ENCODE peak calls at places on chromosomes 3 and 15, in seven cellular contexts. One of them, this sample, is unnamed.

GRCh38 chr3:8651418-8652322 is 7.1 kb upstream of the SSUH2 start:
- DNase-seq in lower lobe of right lung: no peak
- DNase-seq in non-pigmented ciliary epithelial cell: no peak
- DNase-seq in GF-D8: no peak
- DNase-seq in Peyer's patch: no peak
- DNase-seq in hypothalamus: no peak
- DNase-seq in CD4-positive, CD25-positive, alpha-beta regulatory T cell: no peak
- DNase-seq in this sample: no peak

GRCh38 chr3:144295619-144296018 is 324.0 kb downstream of the DIPK2A start:
- DNase-seq in lower lobe of right lung: no peak
- DNase-seq in non-pigmented ciliary epithelial cell: no peak
- DNase-seq in GF-D8: no peak
- DNase-seq in Peyer's patch: no peak
- DNase-seq in hypothalamus: no peak
- DNase-seq in CD4-positive, CD25-positive, alpha-beta regulatory T cell: no peak
- DNase-seq in this sample: no peak

GRCh38 chr15:73575636-73576247 is 57.4 kb downstream of the NPTN start:
- DNase-seq in lower lobe of right lung: peak
- DNase-seq in non-pigmented ciliary epithelial cell: no peak
- DNase-seq in GF-D8: no peak
- DNase-seq in Peyer's patch: no peak
- DNase-seq in hypothalamus: no peak
- DNase-seq in CD4-positive, CD25-positive, alpha-beta regulatory T cell: no peak
- DNase-seq in this sample: no peak

GRCh38 chr3:175932586-175932985 is 1073.5 kb downstream of the NAALADL2 start:
- DNase-seq in lower lobe of right lung: no peak
- DNase-seq in non-pigmented ciliary epithelial cell: no peak
- DNase-seq in GF-D8: no peak
- DNase-seq in Peyer's patch: no peak
- DNase-seq in hypothalamus: no peak
- DNase-seq in CD4-positive, CD25-positive, alpha-beta regulatory T cell: no peak
- DNase-seq in this sample: no peak

GRCh38 chr3:149207475-149207874 is 14.2 kb downstream of the CP start:
- DNase-seq in lower lobe of right lung: no peak
- DNase-seq in non-pigmented ciliary epithelial cell: no peak
- DNase-seq in GF-D8: no peak
- DNase-seq in Peyer's patch: no peak
- DNase-seq in hypothalamus: no peak
- DNase-seq in CD4-positive, CD25-positive, alpha-beta regulatory T cell: no peak
- DNase-seq in this sample: no peak

GRCh38 chr15:57149196-57149595 is 227.1 kb upstream of the CGNL1 start:
- DNase-seq in lower lobe of right lung: no peak
- DNase-seq in non-pigmented ciliary epithelial cell: no peak
- DNase-seq in GF-D8: no peak
- DNase-seq in Peyer's patch: no peak
- DNase-seq in hypothalamus: no peak
- DNase-seq in CD4-positive, CD25-positive, alpha-beta regulatory T cell: no peak
- DNase-seq in this sample: no peak

GRCh38 chr3:51750878-51751277 is 28.2 kb downstream of the IQCF6 start:
- DNase-seq in lower lobe of right lung: no peak
- DNase-seq in non-pigmented ciliary epithelial cell: no peak
- DNase-seq in GF-D8: no peak
- DNase-seq in Peyer's patch: no peak
- DNase-seq in hypothalamus: no peak
- DNase-seq in CD4-positive, CD25-positive, alpha-beta regulatory T cell: no peak
- DNase-seq in this sample: no peak

GRCh38 chr3:126121632-126122031 is 37.7 kb upstream of the SLC41A3 start:
- DNase-seq in lower lobe of right lung: no peak
- DNase-seq in non-pigmented ciliary epithelial cell: no peak
- DNase-seq in GF-D8: no peak
- DNase-seq in Peyer's patch: no peak
- DNase-seq in hypothalamus: no peak
- DNase-seq in CD4-positive, CD25-positive, alpha-beta regulatory T cell: no peak
- DNase-seq in this sample: no peak

GRCh38 chr3:186719945-186720739 is 3.0 kb downstream of the KNG1 start:
- DNase-seq in lower lobe of right lung: no peak
- DNase-seq in non-pigmented ciliary epithelial cell: no peak
- DNase-seq in GF-D8: no peak
- DNase-seq in Peyer's patch: no peak
- DNase-seq in hypothalamus: no peak
- DNase-seq in CD4-positive, CD25-positive, alpha-beta regulatory T cell: no peak
- DNase-seq in this sample: no peak

GRCh38 chr3:36868614-36869436 is 76.0 kb downstream of the TRANK1 start:
- DNase-seq in lower lobe of right lung: no peak
- DNase-seq in non-pigmented ciliary epithelial cell: peak
- DNase-seq in GF-D8: peak
- DNase-seq in Peyer's patch: peak
- DNase-seq in hypothalamus: peak
- DNase-seq in CD4-positive, CD25-positive, alpha-beta regulatory T cell: peak
- DNase-seq in this sample: no peak

This sample was measured in thoracic aorta.